ENCODE peak calls at places on chromosomes 5 and 9, in five cellular contexts. W, B, T, I and E are unnamed samples.

GRCh38 chr9:35923927-35924763 is 14.9 kb downstream of the SPAAR start:
- DNase-seq in B (peak; percentile 95), W (no peak), I (peak; percentile 49), T (peak; percentile 74), E (peak; percentile 89)

GRCh38 chr5:69308046-69308553 is 24.5 kb downstream of the CCDC125 start:
- DNase-seq in I (no peak), W (no peak), B (no peak), T (no peak), E (no peak)

GRCh38 chr9:107693620-107694326 is 204.2 kb upstream of the KLF4 start:
- DNase-seq in T (no peak), I (no peak), B (peak; percentile 81), W (no peak), E (peak; percentile 16)

GRCh38 chr9:135797507-135798302 is 95.7 kb downstream of the KCNT1 start:
- DNase-seq in T (no peak), W (peak; percentile 29), B (no peak), I (peak; percentile 33), E (peak; percentile 61)

GRCh38 chr5:175246242-175246891 is 197.6 kb downstream of the DRD1 start:
- DNase-seq in W (no peak), B (peak; percentile 49), T (peak; percentile 15), I (no peak), E (peak; percentile 56)

GRCh38 chr5:78727786-78728761 is 79.5 kb upstream of the LHFPL2 start:
- DNase-seq in T (no peak), B (peak; percentile 65), I (no peak), W (no peak), E (no peak)

GRCh38 chr9:95505676-95506437 is 10.9 kb downstream of the PTCH1 start:
- DNase-seq in W (peak; percentile 59), I (peak; percentile 68), B (no peak), T (peak; percentile 71), E (peak; percentile 83)

GRCh38 chr5:81922790-81923398 is 48.9 kb upstream of the ATG10 start:
- DNase-seq in I (no peak), B (no peak), W (no peak), T (no peak), E (no peak)

GRCh38 chr9:135734616-135735144 is 32.7 kb downstream of the KCNT1 start:
- DNase-seq in I (no peak), T (no peak), W (no peak), B (no peak), E (no peak)

GRCh38 chr9:15144567-15145174 is 162.3 kb downstream of the TTC39B start:
- DNase-seq in I (peak; percentile 32), B (no peak), T (peak; percentile 37), W (no peak), E (peak; percentile 54)

GRCh38 chr9:126147620-126148522 is 178.8 kb upstream of the MVB12B start:
- DNase-seq in B (no peak), W (no peak), I (no peak), T (no peak), E (no peak)

GRCh38 chr5:116068028-116068632 is 16.7 kb upstream of the COMMD10 start:
- DNase-seq in W (peak; percentile 61), T (no peak), I (peak; percentile 11), B (no peak), E (peak; percentile 82)

GRCh38 chr9:105219291-105219805 is 25.1 kb upstream of the SLC44A1 start:
- DNase-seq in I (no peak), T (no peak), W (no peak), B (no peak), E (peak; percentile 74)

GRCh38 chr5:1842026-1842819 is 40.5 kb downstream of the IRX4 start:
- DNase-seq in B (no peak), W (no peak), I (no peak), T (no peak), E (no peak)

GRCh38 chr9:137809038-137809630 is 68.4 kb upstream of the CACNA1B start:
- DNase-seq in W (no peak), T (no peak), B (no peak), I (no peak), E (no peak)

GRCh38 chr5:44665101-44665701 is 143.5 kb upstream of the MRPS30 start:
- DNase-seq in W (no peak), B (no peak), I (no peak), T (no peak), E (no peak)

GRCh38 chr9:71668717-71669116 is 99.6 kb downstream of the CEMIP2 start:
- DNase-seq in I (no peak), B (no peak), T (no peak), W (no peak), E (no peak)

GRCh38 chr5:35443803-35444595 is 173.7 kb upstream of the SPEF2 start:
- DNase-seq in I (no peak), T (no peak), B (no peak), W (no peak), E (no peak)

GRCh38 chr5:66769839-66770617 is 173.8 kb downstream of the MAST4 start:
- DNase-seq in B (no peak), W (no peak), T (peak; percentile 15), I (no peak), E (peak; percentile 24)

GRCh38 chr9:4324513-4324912 is 24.6 kb upstream of the GLIS3 start:
- DNase-seq in I (no peak), W (peak; percentile 95), T (peak; percentile 36), B (no peak), E (peak; percentile 93)

GRCh38 chr9:98199388-98200033 is 7.1 kb upstream of the CORO2A start:
- DNase-seq in I (no peak), B (no peak), W (no peak), T (no peak), E (no peak)

GRCh38 chr9:33198163-33198562 is 31.0 kb upstream of the B4GALT1 start:
- DNase-seq in B (no peak), T (peak; percentile 77), I (no peak), W (no peak), E (peak; percentile 44)

GRCh38 chr5:111394580-111394979 is 117.8 kb downstream of the STARD4 start:
- DNase-seq in W (peak; percentile 51), I (no peak), B (no peak), T (no peak), E (peak; percentile 75)

GRCh38 chr9:15389173-15389572 is 33.5 kb upstream of the SNAPC3 start:
- DNase-seq in T (no peak), B (no peak), W (no peak), I (no peak), E (no peak)

GRCh38 chr9:31140316-31140715 is 1244.1 kb upstream of the ACO1 start:
- DNase-seq in I (no peak), T (no peak), W (no peak), B (peak; percentile 12), E (peak; percentile 25)

GRCh38 chr5:73948720-73949119 is 322.7 kb downstream of the ARHGEF28 start:
- DNase-seq in W (no peak), B (peak; percentile 77), I (no peak), T (no peak), E (peak; percentile 70)

GRCh38 chr5:67146574-67146973 is 50.0 kb downstream of the CD180 start:
- DNase-seq in W (no peak), I (no peak), B (no peak), T (no peak), E (no peak)

GRCh38 chr5:151496041-151496484 is 48.7 kb downstream of the SLC36A1 start:
- DNase-seq in I (no peak), B (no peak), T (no peak), W (no peak), E (peak; percentile 8)

GRCh38 chr5:178120661-178121357 is 7.5 kb downstream of the N4BP3 start:
- DNase-seq in I (peak; percentile 57), W (peak; percentile 23), T (peak; percentile 75), B (peak; percentile 39), E (peak; percentile 72)

GRCh38 chr5:168482361-168482760 is 3.9 kb upstream of the RARS1 start:
- DNase-seq in I (no peak), T (no peak), B (no peak), W (no peak), E (no peak)

DNA sequence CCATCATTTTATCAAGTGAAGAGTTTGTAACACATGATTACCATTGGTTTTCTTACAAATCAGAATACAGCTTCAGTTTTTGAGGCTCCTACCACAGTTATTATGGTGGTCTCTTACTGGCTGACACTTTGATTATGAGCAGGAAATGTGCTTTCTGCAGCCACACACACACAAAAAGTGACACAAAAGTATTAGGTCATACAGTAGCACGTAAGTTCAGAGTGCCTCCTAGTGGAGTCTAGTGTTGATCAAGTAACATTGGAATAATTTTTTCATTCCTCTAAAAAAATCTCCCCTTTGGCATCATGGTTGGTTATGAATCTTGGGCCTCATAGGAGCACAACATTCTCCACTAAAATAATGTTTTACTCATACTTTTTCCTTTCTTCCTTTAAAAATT is 37.6 kb downstream of the PAM start:
- DNase-seq in T (no peak), I (no peak), B (no peak), W (peak; percentile 33), E (peak; percentile 63)
- TF ChIP-seq CTCF in T (no peak), I (no peak), B (peak; percentile 43), W (peak; percentile 17), E (peak; percentile 44)

GRCh38 chr9:114960276-114960675 is 29.9 kb upstream of the TNFSF8 start:
- DNase-seq in B (no peak), T (no peak), W (no peak), I (no peak), E (no peak)

GRCh38 chr9:114954986-114955623 is 24.7 kb upstream of the TNFSF8 start:
- DNase-seq in W (no peak), I (no peak), T (no peak), B (no peak), E (no peak)

GRCh38 chr9:114953917-114954316 is 23.5 kb upstream of the TNFSF8 start:
- DNase-seq in B (peak; percentile 23), T (no peak), W (no peak), I (no peak), E (peak; percentile 91)

GRCh38 chr9:114957558-114957957 is 27.2 kb upstream of the TNFSF8 start:
- DNase-seq in B (no peak), W (no peak), I (no peak), T (no peak), E (no peak)

GRCh38 chr9:114958021-114958846 is 27.8 kb upstream of the TNFSF8 start:
- DNase-seq in W (no peak), T (no peak), I (no peak), B (no peak), E (peak; percentile 51)
- H3K4me3 ChIP-seq in W (no peak overlapping the region), T (no peak overlapping the region), I (no peak overlapping the region), B (no peak overlapping the region), E (no peak overlapping the region)

DNA sequence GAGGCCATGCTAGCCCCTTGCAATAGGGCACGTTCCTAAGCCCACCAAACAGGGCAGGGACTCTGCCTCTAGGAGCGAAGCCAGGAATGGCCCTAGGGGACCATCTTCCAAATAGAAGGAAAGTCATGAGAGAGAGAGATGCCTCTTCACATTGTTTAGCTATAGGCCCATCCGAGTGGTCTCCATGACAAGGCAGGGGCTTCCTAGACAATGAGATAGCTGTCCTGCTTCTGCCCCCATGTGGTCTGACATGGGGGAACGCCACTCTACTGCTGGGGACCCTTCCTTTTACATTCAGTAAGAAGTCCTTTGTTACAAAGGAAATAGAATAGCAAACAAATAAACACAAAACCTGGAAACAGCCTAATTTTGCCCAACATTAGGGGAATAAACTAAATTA is 17.9 kb upstream of the KIF4B start:
- DNase-seq in B (no peak), I (no peak), T (no peak), W (peak; percentile 39), E (no peak)
- TF ChIP-seq CTCF in B (peak; percentile 16), I (no peak), T (no peak), W (peak; percentile 16), E (no peak)

DNA sequence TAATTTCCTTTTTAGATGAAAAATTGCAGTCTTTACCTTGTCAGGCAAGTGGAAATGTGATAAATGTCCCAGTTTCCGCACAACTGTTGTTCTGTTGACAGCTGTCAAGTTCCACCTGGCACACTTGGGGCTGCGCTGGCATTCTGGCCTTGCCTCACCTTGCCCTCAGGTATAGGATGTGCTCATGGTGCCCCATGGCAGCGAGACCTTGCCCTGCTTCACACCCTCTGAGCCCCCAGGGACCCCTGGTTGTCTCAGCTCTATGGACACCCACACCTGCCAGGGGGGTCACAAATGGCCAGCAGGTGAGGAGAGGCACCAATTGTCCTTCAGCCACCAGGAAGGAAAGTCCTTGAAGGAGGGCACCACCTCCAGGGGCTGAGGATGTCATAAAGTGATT is 37.5 kb upstream of the SEMA4D start:
- DNase-seq in B (no peak), W (no peak), T (no peak), I (no peak), E (no peak)
- H3K4me3 ChIP-seq in B (no peak overlapping the region), W (no peak overlapping the region), T (no peak overlapping the region), I (no peak overlapping the region), E (no peak overlapping the region)